ENCODE peak calls at places on chromosomes 4 and X, in five cellular contexts. T is adrenal gland, O is AG20443, L is germinal center, I is right atrium auricular region. Z is an unnamed sample.

GRCh38 chr4:6123976-6124375 is 76.4 kb downstream of the JAKMIP1 start:
- DNase-seq in L (no peak), T (no peak), I (no peak), O (no peak), Z (no peak)

GRCh38 chr4:89906787-89907521 is 12.3 kb downstream of the MMRN1 start:
- DNase-seq in O (no peak), I (no peak), T (no peak), L (no peak), Z (no peak)

GRCh38 chrX:68658530-68658929 is 11.1 kb downstream of the STARD8 start:
- DNase-seq in T (peak; percentile 30), I (no peak), O (peak; percentile 6), L (no peak), Z (no peak)

GRCh38 chr4:48653217-48654014 is 126.7 kb downstream of the FRYL start:
- DNase-seq in I (peak; percentile 72), L (no peak), O (peak; percentile 35), T (peak; percentile 66), Z (peak; percentile 42)

GRCh38 chr4:150782921-150783320 is 201.0 kb downstream of the MAB21L2 start:
- DNase-seq in O (no peak), L (no peak), I (no peak), T (no peak), Z (no peak)

GRCh38 chr4:98092833-98093439 is 50.3 kb downstream of the STPG2 start:
- DNase-seq in T (no peak), O (peak; percentile 6), I (no peak), L (no peak), Z (no peak)

GRCh38 chr4:78704981-78705757 is 71.0 kb upstream of the BMP2K start:
- DNase-seq in L (peak; percentile 20), I (no peak), T (no peak), O (peak; percentile 83), Z (no peak)

GRCh38 chr4:24690436-24690835 is 104.9 kb upstream of the SOD3 start:
- DNase-seq in O (peak; percentile 53), I (no peak), T (no peak), L (no peak), Z (no peak)

GRCh38 chr4:83329521-83330105 is 5.0 kb downstream of the HPSE start:
- DNase-seq in O (peak; percentile 21), I (no peak), L (no peak), T (no peak), Z (no peak)

Z was measured in transverse colon.